ENCODE peak calls at places on chromosomes 5 and 9, in six cellular contexts. H is GM12878; Q is spleen; M is CD4-positive, alpha-beta memory T cell; Y is hypothalamus; E is stimulated activated naive CD4-positive, alpha-beta T cell. V is an unnamed sample.

GRCh38 chr9:4246969-4247368 is 52.9 kb downstream of the GLIS3 start:
- DNase-seq in H (no peak), Q (no peak), M (no peak), Y (no peak), E (no peak), V (no peak)

GRCh38 chr5:171520300-171521170 is 101.1 kb downstream of the FGF18 start:
- DNase-seq in H (no peak), Q (peak; percentile 70), M (no peak), Y (no peak), E (no peak), V (no peak)

GRCh38 chr9:125343518-125344284 is 82.1 kb downstream of the GAPVD1 start:
- DNase-seq in H (no peak), Q (no peak), M (no peak), Y (no peak), E (no peak), V (no peak)

GRCh38 chr5:140324041-140324833 is 21.3 kb upstream of the PFDN1 start:
- DNase-seq in H (no peak), Q (no peak), M (no peak), Y (no peak), E (no peak), V (no peak)

GRCh38 chr5:126016256-126016655 is 407.0 kb upstream of the GRAMD2B start:
- DNase-seq in H (no peak), Q (no peak), M (no peak), Y (no peak), E (no peak), V (no peak)

GRCh38 chr9:2874001-2874750 is 30.3 kb upstream of the PUM3 start:
- DNase-seq in H (no peak), Q (no peak), M (no peak), Y (no peak), E (no peak), V (no peak)

GRCh38 chr5:111278824-111279504 is 54.8 kb downstream of the CAMK4 start:
- DNase-seq in H (peak; percentile 33), Q (peak; percentile 86), M (peak; percentile 83), Y (no peak), E (peak; percentile 90), V (peak; percentile 66)

GRCh38 chr9:38074441-38074943 is 5.5 kb upstream of the SHB start:
- DNase-seq in H (no peak), Q (no peak), M (no peak), Y (no peak), E (no peak), V (no peak)

GRCh38 chr5:95238560-95239325 is 46.2 kb downstream of the MCTP1 start:
- DNase-seq in H (no peak), Q (no peak), M (no peak), Y (no peak), E (no peak), V (no peak)

GRCh38 chr9:71323357-71323756 is 201.9 kb upstream of the TRPM3 start:
- DNase-seq in H (no peak), Q (no peak), M (no peak), Y (no peak), E (no peak), V (no peak)

GRCh38 chr9:113520109-113520642 is 56.6 kb downstream of the RGS3 start:
- DNase-seq in H (peak; percentile 82), Q (no peak), M (peak; percentile 90), Y (no peak), E (peak; percentile 6), V (no peak)

GRCh38 chr9:19663554-19663953 is 125.3 kb downstream of the SLC24A2 start:
- DNase-seq in H (no peak), Q (no peak), M (no peak), Y (no peak), E (no peak), V (no peak)

GRCh38 chr9:34430843-34431437 is 27.4 kb downstream of the FAM219A start:
- DNase-seq in H (no peak), Q (no peak), M (no peak), Y (no peak), E (no peak), V (peak; percentile 52)

GRCh38 chr5:141883184-141883947 is 5.2 kb upstream of the PCDH1 start:
- DNase-seq in H (no peak), Q (no peak), M (no peak), Y (no peak), E (peak; percentile 7), V (peak; percentile 79)

GRCh38 chr9:38386319-38386895 is 6.1 kb upstream of the ALDH1B1 start:
- DNase-seq in H (no peak), Q (no peak), M (no peak), Y (no peak), E (no peak), V (no peak)

GRCh38 chr5:164153469-164154172 is 648.2 kb downstream of the MAT2B start:
- DNase-seq in H (no peak), Q (no peak), M (no peak), Y (no peak), E (no peak), V (no peak)

GRCh38 chr5:81579525-81579924 is 171.4 kb downstream of the SSBP2 start:
- DNase-seq in H (no peak), Q (no peak), M (no peak), Y (no peak), E (no peak), V (no peak)

GRCh38 chr9:124792976-124793594 is 16.2 kb downstream of the OLFML2A start:
- DNase-seq in H (no peak), Q (no peak), M (no peak), Y (no peak), E (no peak), V (no peak)

GRCh38 chr5:72244862-72245371 is 75.1 kb downstream of the MRPS27 start:
- DNase-seq in H (no peak), Q (no peak), M (no peak), Y (no peak), E (no peak), V (no peak)

GRCh38 chr5:107888541-107888940 is 217.8 kb upstream of the EFNA5 start:
- DNase-seq in H (no peak), Q (no peak), M (no peak), Y (no peak), E (no peak), V (no peak)

GRCh38 chr5:142275496-142275895 is 49.3 kb downstream of the SPRY4 start:
- DNase-seq in H (no peak), Q (no peak), M (no peak), Y (no peak), E (no peak), V (no peak)

GRCh38 chr5:174935854-174936474 is 211.6 kb downstream of the MSX2 start:
- DNase-seq in H (no peak), Q (peak; percentile 81), M (no peak), Y (peak; percentile 12), E (peak; percentile 16), V (peak; percentile 82)

GRCh38 chr5:116340799-116341198 is 233.8 kb downstream of the SEMA6A start:
- DNase-seq in H (no peak), Q (no peak), M (no peak), Y (no peak), E (no peak), V (no peak)

GRCh38 chr5:42840279-42840678 is 28.6 kb upstream of the SELENOP start:
- DNase-seq in H (no peak), Q (no peak), M (no peak), Y (no peak), E (no peak), V (no peak)

GRCh38 chr5:130400091-130400490 is 495.8 kb downstream of the CHSY3 start:
- DNase-seq in H (no peak), Q (no peak), M (no peak), Y (no peak), E (no peak), V (no peak)

GRCh38 chr9:87793292-87793691 is 67.4 kb downstream of the CTSL start:
- DNase-seq in H (no peak), Q (no peak), M (no peak), Y (no peak), E (no peak), V (no peak)

GRCh38 chr9:132367613-132368305 is 13.0 kb upstream of the SETX start:
- DNase-seq in H (no peak), Q (no peak), M (no peak), Y (no peak), E (no peak), V (no peak)